ENCODE peak calls at places on chromosomes 13 and 19, in ten cellular contexts. N, S, Y, U, F, H, V, M, Q and D are unnamed samples.

GRCh38 chr19:5436101-5436947 is 18.9 kb upstream of the ZNRF4 start:
- DNase-seq in N (no peak), S (no peak), Y (peak), U (no peak), F (peak), H (no peak), V (no peak), M (peak), Q (no peak), D (no peak)

GRCh38 chr19:17346109-17346671 is 8.8 kb downstream of the GTPBP3 start:
- DNase-seq in N (peak), S (peak), Y (peak), U (peak), F (peak), H (peak), V (peak), M (peak), Q (peak), D (peak)

GRCh38 chr19:45781282-45782161 is 768 bp downstream of the DMPK start:
- DNase-seq in N (peak), S (no peak), Y (no peak), U (peak), F (no peak), H (no peak), V (peak), M (no peak), Q (peak), D (peak)

GRCh38 chr13:72125561-72125960 is 258.6 kb upstream of the DACH1 start:
- DNase-seq in N (peak), S (no peak), Y (peak), U (no peak), F (no peak), H (no peak), V (no peak), M (no peak), Q (no peak), D (no peak)

GRCh38 chr13:89883893-89884448 is 1463.5 kb upstream of the MIR17HG start:
- DNase-seq in N (no peak), S (no peak), Y (no peak), U (no peak), F (no peak), H (no peak), V (no peak), M (no peak), Q (no peak), D (no peak)

GRCh38 chr19:44438441-44438840 is 9.8 kb downstream of the ZNF229 start:
- DNase-seq in N (no peak), S (no peak), Y (no peak), U (no peak), F (no peak), H (no peak), V (no peak), M (no peak), Q (no peak), D (no peak)

GRCh38 chr13:65468628-65469027 is 1761.5 kb downstream of the PCDH9 start:
- DNase-seq in N (no peak), S (no peak), Y (peak), U (no peak), F (peak), H (no peak), V (no peak), M (no peak), Q (no peak), D (no peak)

GRCh38 chr13:43005460-43006236 is 13.6 kb upstream of the EPSTI1 start:
- DNase-seq in N (no peak), S (no peak), Y (peak), U (no peak), F (peak), H (no peak), V (no peak), M (no peak), Q (no peak), D (no peak)

GRCh38 chr19:5292843-5293606 is 47.6 kb downstream of the PTPRS start:
- DNase-seq in N (peak), S (peak), Y (peak), U (peak), F (peak), H (peak), V (peak), M (peak), Q (peak), D (peak)

GRCh38 chr13:98856983-98857382 is 104.5 kb upstream of the SLC15A1 start:
- DNase-seq in N (no peak), S (no peak), Y (no peak), U (no peak), F (no peak), H (no peak), V (no peak), M (no peak), Q (peak), D (no peak)

GRCh38 chr19:35117791-35118190 is 2.2 kb downstream of the FXYD3 start:
- DNase-seq in N (no peak), S (no peak), Y (no peak), U (no peak), F (no peak), H (no peak), V (no peak), M (no peak), Q (peak), D (no peak)

GRCh38 chr13:50257646-50258045 is 242.4 kb downstream of the KCNRG start:
- DNase-seq in N (no peak), S (no peak), Y (no peak), U (no peak), F (no peak), H (no peak), V (no peak), M (no peak), Q (no peak), D (no peak)

GRCh38 chr19:42191855-42192254 is 25.6 kb downstream of the DEDD2 start:
- DNase-seq in N (peak), S (no peak), Y (peak), U (no peak), F (peak), H (no peak), V (no peak), M (no peak), Q (peak), D (no peak)

GRCh38 chr13:105774739-105775460 is 760.6 kb downstream of the EFNB2 start:
- DNase-seq in N (no peak), S (no peak), Y (peak), U (no peak), F (peak), H (no peak), V (no peak), M (no peak), Q (no peak), D (no peak)

GRCh38 chr13:74576504-74576903 is 442.3 kb upstream of the KLF12 start:
- DNase-seq in N (no peak), S (no peak), Y (no peak), U (no peak), F (no peak), H (no peak), V (no peak), M (no peak), Q (no peak), D (no peak)

GRCh38 chr13:33537691-33538090 is 252.1 kb upstream of the STARD13 start:
- DNase-seq in N (no peak), S (no peak), Y (no peak), U (no peak), F (no peak), H (no peak), V (no peak), M (no peak), Q (no peak), D (no peak)

GRCh38 chr13:42876810-42877550 is 95.6 kb downstream of the FAM216B start:
- DNase-seq in N (peak), S (no peak), Y (peak), U (no peak), F (peak), H (no peak), V (no peak), M (no peak), Q (no peak), D (no peak)

GRCh38 chr13:46905249-46905648 is 8.4 kb upstream of the HTR2A start:
- DNase-seq in N (peak), S (no peak), Y (no peak), U (no peak), F (peak), H (no peak), V (no peak), M (no peak), Q (no peak), D (no peak)

GRCh38 chr13:72120632-72121031 is 253.6 kb upstream of the DACH1 start:
- DNase-seq in N (no peak), S (no peak), Y (no peak), U (no peak), F (no peak), H (no peak), V (no peak), M (no peak), Q (no peak), D (no peak)

GRCh38 chr13:103272770-103273169 is 206.6 kb upstream of the SLC10A2 start:
- DNase-seq in N (peak), S (no peak), Y (peak), U (no peak), F (peak), H (no peak), V (no peak), M (no peak), Q (no peak), D (no peak)

GRCh38 chr13:51223284-51224270 is 1.4 kb downstream of the FAM124A start:
- DNase-seq in N (no peak), S (no peak), Y (no peak), U (no peak), F (no peak), H (no peak), V (no peak), M (no peak), Q (no peak), D (peak)

GRCh38 chr13:84137292-84137691 is 255.0 kb upstream of the SLITRK1 start:
- DNase-seq in N (peak), S (no peak), Y (peak), U (no peak), F (no peak), H (no peak), V (no peak), M (no peak), Q (no peak), D (no peak)

GRCh38 chr19:45117167-45117594 is 24.2 kb downstream of the PPP1R37 start:
- DNase-seq in N (no peak), S (no peak), Y (peak), U (no peak), F (peak), H (no peak), V (no peak), M (peak), Q (no peak), D (no peak)

GRCh38 chr19:1275976-1276619 is 768 bp downstream of the FAM174C start:
- DNase-seq in N (no peak), S (no peak), Y (no peak), U (no peak), F (no peak), H (no peak), V (peak), M (no peak), Q (no peak), D (no peak)

GRCh38 chr19:10454267-10454666 is 33.9 kb downstream of the PDE4A start:
- DNase-seq in N (no peak), S (no peak), Y (no peak), U (no peak), F (peak), H (no peak), V (no peak), M (peak), Q (no peak), D (no peak)

GRCh38 chr13:29550589-29550988 is 44.9 kb downstream of the SLC7A1 start:
- DNase-seq in N (no peak), S (no peak), Y (peak), U (no peak), F (peak), H (no peak), V (no peak), M (no peak), Q (no peak), D (no peak)

GRCh38 chr13:55069746-55070145 is 2041.1 kb downstream of the OLFM4 start:
- DNase-seq in N (no peak), S (no peak), Y (no peak), U (no peak), F (no peak), H (no peak), V (no peak), M (no peak), Q (no peak), D (no peak)

GRCh38 chr19:12783226-12783848 is 7.9 kb upstream of the JUNB start:
- DNase-seq in N (no peak), S (no peak), Y (no peak), U (no peak), F (no peak), H (no peak), V (no peak), M (no peak), Q (no peak), D (peak)
- H3K27ac ChIP-seq in N (peak), S (peak), Y (peak), U (peak), F (peak), H (peak), V (peak), M (peak), Q (peak), D (peak)

GRCh38 chr13:19959141-19959830 is 759 bp downstream of the ZMYM2 start:
- DNase-seq in N (peak), S (peak), Y (peak), U (peak), F (peak), H (peak), V (peak), M (peak), Q (peak), D (peak)
- TF ChIP-seq CTCF in N (no peak), S (peak), Y (peak), U (no peak), F (peak), H (no peak), V (peak), M (no peak), Q (no peak), D (peak)

DNA sequence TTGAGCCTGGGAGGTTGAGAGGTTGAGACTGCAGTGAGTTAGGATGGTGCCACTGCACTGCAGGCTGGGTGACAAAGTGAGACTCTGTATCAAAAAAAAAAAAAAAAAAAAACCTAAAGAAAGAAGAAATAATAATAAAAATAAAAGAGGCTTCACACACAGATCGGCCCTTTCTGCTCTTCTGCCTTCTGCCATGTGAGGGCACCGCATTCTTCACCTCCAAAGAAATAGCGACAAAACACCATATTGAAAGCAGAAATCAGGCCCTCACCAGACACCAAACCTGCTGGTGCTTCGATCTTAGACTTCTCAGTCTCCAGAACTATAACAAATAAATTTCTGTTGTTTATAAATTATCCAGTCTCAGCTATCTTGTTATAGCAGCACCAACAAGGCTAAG is 3.0 kb downstream of the ZNF649 start:
- DNase-seq in N (no peak), S (no peak), Y (no peak), U (no peak), F (no peak), H (no peak), V (no peak), M (no peak), Q (no peak), D (no peak)
- H3K4me3 ChIP-seq in N (no peak), S (no peak), Y (no peak), U (no peak), F (no peak), H (no peak), V (no peak), M (no peak), Q (no peak), D (no peak)

DNA sequence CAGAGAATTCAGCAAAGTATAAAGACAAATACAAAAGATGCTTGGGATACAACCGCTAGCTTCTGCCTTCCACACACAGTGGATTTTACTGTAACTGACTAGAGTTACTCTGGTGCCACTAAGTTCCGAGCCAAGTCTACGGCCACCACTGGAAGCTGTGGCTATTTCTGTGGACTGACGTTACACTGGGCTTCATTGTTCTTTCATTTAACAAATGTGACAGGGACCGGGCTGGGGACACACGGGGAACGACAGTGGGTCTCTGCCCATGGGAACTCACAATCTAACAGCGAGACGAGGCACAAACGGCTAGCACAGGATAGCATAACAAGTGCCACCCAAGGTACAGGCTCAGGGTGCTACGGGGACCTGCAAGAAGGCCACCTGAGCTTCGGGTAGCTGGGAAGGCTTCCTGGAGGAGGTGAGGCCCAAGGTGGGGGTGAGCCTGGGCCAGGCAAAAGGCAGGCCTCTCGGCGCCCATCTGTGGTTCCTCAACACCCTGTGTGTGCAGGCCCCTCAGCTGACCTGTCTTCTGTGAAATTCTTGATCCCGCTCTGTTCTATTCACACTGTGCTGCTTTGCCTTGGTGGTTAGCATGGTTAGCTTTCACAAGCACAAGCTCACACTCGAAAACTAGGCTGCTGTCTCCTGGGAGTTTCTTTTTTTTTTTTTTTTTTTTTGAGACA is 10.3 kb upstream of the IL4I1 start:
- DNase-seq in N (no peak), S (no peak), Y (no peak), U (no peak), F (no peak), H (no peak), V (no peak), M (no peak), Q (no peak), D (no peak)
- H3K27ac ChIP-seq in N (no peak), S (no peak), Y (no peak), U (no peak), F (no peak), H (no peak), V (no peak), M (no peak), Q (no peak), D (no peak)

DNA sequence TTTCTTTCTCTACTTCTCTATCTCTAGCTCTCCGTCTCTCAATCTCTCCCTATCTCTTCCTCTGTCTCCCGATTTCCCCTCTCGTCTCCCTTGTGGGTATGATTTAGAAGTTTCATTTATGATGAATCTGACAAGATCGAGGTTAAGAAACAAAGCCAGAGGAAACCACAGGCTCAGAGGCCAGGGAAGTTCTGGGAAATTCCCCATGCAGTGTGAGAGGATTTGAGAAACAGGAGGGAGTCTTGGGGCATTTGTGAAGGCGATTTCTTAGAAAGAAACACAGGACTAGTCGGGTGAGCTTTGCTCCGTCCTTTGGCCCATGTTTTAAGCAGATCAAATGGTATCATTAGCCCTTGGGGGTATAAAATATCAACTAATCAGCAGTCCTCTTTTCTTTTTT is 25.7 kb downstream of the TNFSF9 start:
- DNase-seq in N (peak), S (no peak), Y (peak), U (no peak), F (no peak), H (no peak), V (no peak), M (no peak), Q (no peak), D (no peak)
- TF ChIP-seq CTCF in N (no peak), S (no peak), Y (no peak), U (no peak), F (no peak), H (no peak), V (no peak), M (no peak), Q (no peak), D (no peak)

GRCh38 chr13:100520936-100521765 is 67.4 kb downstream of the GGACT start:
- DNase-seq in N (no peak), S (no peak), Y (no peak), U (no peak), F (no peak), H (no peak), V (no peak), M (no peak), Q (no peak), D (no peak)
- H3K4me3 ChIP-seq in N (no peak), S (no peak), Y (no peak), U (no peak), F (no peak), H (no peak), V (no peak), M (no peak), Q (no peak), D (no peak)

DNA sequence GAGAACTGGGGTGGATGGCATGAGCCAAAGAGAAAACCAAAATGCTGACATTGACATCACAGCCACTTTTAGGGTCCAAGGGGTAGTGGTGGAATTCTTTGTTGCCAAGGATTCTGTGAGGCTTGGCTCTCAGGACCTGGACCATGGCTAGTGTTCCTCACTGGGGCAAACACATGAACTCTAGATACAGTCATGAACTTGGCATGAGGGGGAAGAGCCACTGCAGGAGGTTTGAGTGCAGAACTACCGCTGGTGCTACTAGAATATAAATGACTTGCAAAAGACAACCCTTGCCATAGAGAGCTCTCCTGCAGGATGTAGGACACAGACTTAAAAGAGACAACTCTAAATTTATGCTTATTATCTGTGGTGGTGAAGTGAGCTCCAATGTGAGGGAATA is 29.8 kb upstream of the FRY start:
- DNase-seq in N (no peak), S (no peak), Y (no peak), U (no peak), F (no peak), H (no peak), V (no peak), M (no peak), Q (no peak), D (no peak)
- H3K27ac ChIP-seq in N (no peak), S (no peak), Y (no peak), U (no peak), F (no peak), H (peak), V (no peak), M (no peak), Q (no peak), D (peak)

DNA sequence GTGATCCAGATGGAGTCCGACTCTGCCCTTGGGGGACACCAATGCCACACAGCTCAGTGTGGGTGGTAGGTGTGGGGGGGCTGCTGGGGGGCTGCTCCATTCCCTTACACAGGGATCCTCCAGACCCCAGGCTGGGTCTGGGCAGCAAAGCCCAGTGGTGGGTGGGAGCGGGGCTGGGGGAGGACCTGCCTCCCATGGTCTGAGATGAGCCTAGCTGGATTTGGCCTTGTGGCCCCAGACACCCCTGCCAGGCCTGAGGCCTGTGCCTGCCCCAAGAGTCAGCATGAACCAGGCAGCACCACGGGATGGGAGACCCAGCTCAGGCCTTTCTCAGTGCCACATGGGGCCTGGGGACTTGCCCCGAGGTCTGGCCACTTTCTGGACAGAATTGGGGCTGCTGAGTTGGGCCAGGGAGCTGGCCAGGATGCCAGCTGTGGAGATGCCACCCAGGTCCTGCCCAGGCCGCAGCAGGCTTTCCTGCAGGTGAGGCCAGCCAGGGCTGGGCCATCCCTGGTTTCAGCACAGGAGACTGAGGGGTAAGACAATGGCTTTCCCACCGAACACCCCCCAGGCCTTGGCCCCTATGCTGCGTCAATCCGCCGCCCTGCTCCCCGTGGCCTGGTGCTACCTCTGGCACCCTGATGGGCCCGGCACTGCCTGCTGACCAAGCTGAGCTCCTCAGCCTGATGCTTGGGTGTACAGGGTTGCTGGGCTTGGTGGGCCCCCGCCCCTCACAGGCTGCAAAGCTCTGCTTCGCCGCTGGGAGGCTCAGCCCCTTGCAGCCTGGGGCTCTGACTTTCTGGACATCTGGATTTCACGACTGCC is 24.2 kb downstream of the CEBPG start:
- DNase-seq in N (no peak), S (no peak), Y (no peak), U (no peak), F (no peak), H (no peak), V (no peak), M (peak), Q (no peak), D (no peak)
- TF ChIP-seq CTCF in N (no peak), S (no peak), Y (no peak), U (no peak), F (no peak), H (peak), V (no peak), M (peak), Q (no peak), D (peak)